ENCODE peak calls at places on chromosomes 6 and 20, in seven cellular contexts. X, E, I, T, F, R and U are unnamed samples.

GRCh38 chr20:62587757-62588402 is 54.4 kb upstream of the SLCO4A1 start:
- DNase-seq in X (no peak), E (no peak), I (no peak), T (no peak), F (peak), R (no peak), U (no peak)

GRCh38 chr20:62686869-62687830 is 21.5 kb upstream of the NTSR1 start:
- DNase-seq in X (no peak), E (no peak), I (no peak), T (no peak), F (no peak), R (no peak), U (no peak)

GRCh38 chr6:45595010-45595851 is 217.5 kb upstream of the SUPT3H start:
- DNase-seq in X (no peak), E (no peak), I (no peak), T (no peak), F (no peak), R (no peak), U (no peak)

GRCh38 chr6:121533321-121533841 is 97.9 kb downstream of the GJA1 start:
- DNase-seq in X (no peak), E (no peak), I (no peak), T (no peak), F (no peak), R (no peak), U (no peak)

GRCh38 chr6:30386166-30386565 is 41.2 kb downstream of the RPP21 start:
- DNase-seq in X (no peak), E (no peak), I (no peak), T (no peak), F (no peak), R (no peak), U (no peak)

GRCh38 chr6:25713802-25714201 is 40.7 kb upstream of the SLC17A4 start:
- DNase-seq in X (no peak), E (no peak), I (no peak), T (no peak), F (no peak), R (no peak), U (no peak)

GRCh38 chr6:25089442-25089841 is 153.7 kb upstream of the RIPOR2 start:
- DNase-seq in X (no peak), E (no peak), I (no peak), T (peak), F (no peak), R (no peak), U (no peak)

GRCh38 chr20:41499961-41500725 is 118.0 kb downstream of the CHD6 start:
- DNase-seq in X (no peak), E (no peak), I (no peak), T (no peak), F (no peak), R (no peak), U (no peak)

GRCh38 chr6:74091133-74091793 is 395.3 kb downstream of the CD109 start:
- DNase-seq in X (no peak), E (no peak), I (peak), T (peak), F (no peak), R (no peak), U (no peak)

GRCh38 chr6:168618546-168619315 is 177.7 kb downstream of the SMOC2 start:
- DNase-seq in X (no peak), E (no peak), I (no peak), T (no peak), F (no peak), R (no peak), U (no peak)

GRCh38 chr20:32017711-32018251 is 7.5 kb downstream of the CCM2L start:
- DNase-seq in X (peak), E (no peak), I (peak), T (no peak), F (peak), R (no peak), U (peak)

GRCh38 chr20:10674684-10675455 is 1.1 kb upstream of the JAG1 start:
- DNase-seq in X (no peak), E (peak), I (peak), T (peak), F (peak), R (peak), U (peak)

GRCh38 chr6:116090251-116090650 is 10.4 kb upstream of the NT5DC1 start:
- DNase-seq in X (no peak), E (no peak), I (no peak), T (no peak), F (no peak), R (no peak), U (no peak)

GRCh38 chr6:97049254-97050004 is 124.9 kb downstream of the KLHL32 start:
- DNase-seq in X (no peak), E (no peak), I (peak), T (peak), F (peak), R (no peak), U (no peak)

GRCh38 chr6:7895125-7895423 is 15.5 kb downstream of the TXNDC5 start:
- DNase-seq in X (no peak), E (no peak), I (no peak), T (no peak), F (no peak), R (no peak), U (no peak)

GRCh38 chr20:63330940-63331339 is 30.2 kb downstream of the CHRNA4 start:
- DNase-seq in X (no peak), E (no peak), I (no peak), T (no peak), F (no peak), R (no peak), U (no peak)

GRCh38 chr6:44377971-44378370 is 9.5 kb upstream of the CDC5L start:
- DNase-seq in X (no peak), E (no peak), I (peak), T (no peak), F (no peak), R (no peak), U (no peak)

GRCh38 chr6:14447240-14447639 is 329.7 kb downstream of the CD83 start:
- DNase-seq in X (no peak), E (no peak), I (no peak), T (no peak), F (no peak), R (no peak), U (no peak)

GRCh38 chr20:3106658-3107463 is 22.3 kb upstream of the AVP start:
- DNase-seq in X (no peak), E (no peak), I (peak), T (peak), F (no peak), R (no peak), U (no peak)

GRCh38 chr6:122755901-122756300 is 23.6 kb upstream of the FABP7 start:
- DNase-seq in X (no peak), E (no peak), I (no peak), T (no peak), F (no peak), R (no peak), U (no peak)

GRCh38 chr6:47413752-47414516 is 63.7 kb upstream of the CD2AP start:
- DNase-seq in X (peak), E (no peak), I (peak), T (peak), F (peak), R (no peak), U (no peak)

GRCh38 chr20:50438986-50439407 is 71.2 kb upstream of the PTPN1 start:
- DNase-seq in X (no peak), E (no peak), I (no peak), T (no peak), F (no peak), R (no peak), U (no peak)

GRCh38 chr6:149246691-149247384 is 70.7 kb upstream of the TAB2 start:
- DNase-seq in X (no peak), E (no peak), I (no peak), T (no peak), F (no peak), R (no peak), U (no peak)

GRCh38 chr20:57835462-57836455 is 125.9 kb upstream of the PMEPA1 start:
- DNase-seq in X (no peak), E (no peak), I (no peak), T (no peak), F (no peak), R (no peak), U (no peak)

GRCh38 chr6:157073596-157073995 is 249.7 kb downstream of the TMEM242 start:
- DNase-seq in X (no peak), E (no peak), I (no peak), T (no peak), F (no peak), R (no peak), U (no peak)